ENCODE peak calls at places on chromosomes 16 and 17, in ten cellular contexts. H, O, C, M, L, T, E, P, R and F are unnamed samples.

GRCh38 chr16:47037396-47037745 is 63.9 kb upstream of the DNAJA2 start:
- DNase-seq in H (peak; percentile 13), O (peak; percentile 62), C (no peak), M (peak; percentile 39), L (no peak), T (peak; percentile 30), E (peak; percentile 7), P (peak; percentile 4), R (no peak), F (peak; percentile 34)

GRCh38 chr16:12930881-12931280 is 29.5 kb downstream of the SHISA9 start:
- DNase-seq in H (no peak), O (no peak), C (no peak), M (no peak), L (no peak), T (no peak), E (no peak), P (no peak), R (no peak), F (no peak)

GRCh38 chr17:31654936-31655335 is 204.1 kb downstream of the COPRS start:
- DNase-seq in H (no peak), O (no peak), C (no peak), M (no peak), L (no peak), T (no peak), E (no peak), P (no peak), R (peak; percentile 12), F (no peak)

GRCh38 chr16:24950275-24950674 is 64.9 kb downstream of the ARHGAP17 start:
- DNase-seq in H (no peak), O (no peak), C (peak; percentile 78), M (no peak), L (peak; percentile 50), T (no peak), E (peak; percentile 63), P (no peak), R (peak; percentile 84), F (no peak)

GRCh38 chr17:61411944-61412859 is 12.6 kb downstream of the TBX2 start:
- DNase-seq in H (peak; percentile 60), O (peak; percentile 90), C (peak; percentile 82), M (peak; percentile 81), L (peak; percentile 95), T (peak; percentile 85), E (peak; percentile 77), P (peak; percentile 76), R (peak; percentile 75), F (peak; percentile 90)

GRCh38 chr17:83175551-83176271 is 96.3 kb downstream of the METRNL start:
- DNase-seq in H (no peak), O (no peak), C (no peak), M (no peak), L (no peak), T (no peak), E (no peak), P (no peak), R (no peak), F (peak; percentile 5)

GRCh38 chr17:78122221-78122990 is 6.1 kb downstream of the TMC6 start:
- DNase-seq in H (no peak), O (no peak), C (no peak), M (no peak), L (no peak), T (no peak), E (no peak), P (no peak), R (no peak), F (no peak)

GRCh38 chr16:14310519-14310991 is 239.4 kb downstream of the MRTFB start:
- DNase-seq in H (no peak), O (peak; percentile 56), C (peak; percentile 47), M (peak; percentile 41), L (peak; percentile 32), T (no peak), E (peak; percentile 55), P (no peak), R (peak; percentile 50), F (peak; percentile 68)

GRCh38 chr16:80993293-80993691 is 13.4 kb downstream of the CMC2 start:
- DNase-seq in H (no peak), O (no peak), C (peak; percentile 96), M (no peak), L (peak; percentile 81), T (peak; percentile 41), E (peak; percentile 76), P (no peak), R (peak; percentile 90), F (no peak)

GRCh38 chr16:2042666-2043295 is 4.9 kb downstream of the NTHL1 start:
- DNase-seq in H (no peak), O (no peak), C (no peak), M (no peak), L (no peak), T (no peak), E (no peak), P (no peak), R (no peak), F (no peak)

GRCh38 chr17:7356072-7356549 is 1.2 kb downstream of the TMEM95 start:
- DNase-seq in H (peak; percentile 76), O (peak; percentile 89), C (peak; percentile 75), M (peak; percentile 96), L (peak; percentile 83), T (peak; percentile 80), E (peak; percentile 66), P (peak; percentile 83), R (peak; percentile 53), F (peak; percentile 77)

GRCh38 chr16:28543072-28543471 is 4.3 kb upstream of the NUPR1 start:
- DNase-seq in H (no peak), O (no peak), C (peak; percentile 32), M (no peak), L (no peak), T (no peak), E (no peak), P (no peak), R (no peak), F (no peak)

GRCh38 chr17:15456972-15457722 is 10.3 kb downstream of the CDRT4 start:
- DNase-seq in H (no peak), O (no peak), C (peak; percentile 73), M (no peak), L (peak; percentile 83), T (no peak), E (peak; percentile 94), P (no peak), R (peak; percentile 84), F (no peak)

GRCh38 chr16:2532494-2533141 is 1.4 kb upstream of the CEMP1 start:
- DNase-seq in H (peak; percentile 33), O (no peak), C (peak; percentile 77), M (peak; percentile 78), L (no peak), T (peak; percentile 71), E (peak; percentile 56), P (no peak), R (peak; percentile 34), F (peak; percentile 50)

GRCh38 chr16:86517652-86518258 is 7.4 kb downstream of the FOXF1 start:
- DNase-seq in H (no peak), O (peak; percentile 73), C (peak; percentile 85), M (peak; percentile 77), L (peak; percentile 88), T (peak; percentile 47), E (peak; percentile 64), P (no peak), R (peak; percentile 88), F (peak; percentile 79)

GRCh38 chr16:28569011-28569410 is 15.3 kb downstream of the SGF29 start:
- DNase-seq in H (no peak), O (no peak), C (peak; percentile 77), M (no peak), L (no peak), T (no peak), E (peak; percentile 62), P (no peak), R (peak; percentile 68), F (no peak)

GRCh38 chr16:30166202-30166902 is 17.1 kb upstream of the CORO1A start:
- DNase-seq in H (no peak), O (no peak), C (no peak), M (no peak), L (no peak), T (no peak), E (no peak), P (no peak), R (no peak), F (no peak)